ENCODE peak calls at places on chromosomes 1 and 21, in six cellular contexts. One of them, this sample, is unnamed. For H3K27me3, the result is how much of the 10 kb centered on the place peaks cover.

GRCh38 chr1:224503161-224504118 is 68.8 kb upstream of the WDR26 start:
- DNase-seq in ovary: peak
- DNase-seq in psoas muscle: peak
- DNase-seq in HCT116: no peak
- DNase-seq in sigmoid colon: peak
- DNase-seq in left lung: peak
- DNase-seq in this sample: peak

GRCh38 chr21:40997831-40998230 is 150.9 kb upstream of the DSCAM start:
- DNase-seq in ovary: no peak
- DNase-seq in psoas muscle: no peak
- DNase-seq in HCT116: no peak
- DNase-seq in sigmoid colon: no peak
- DNase-seq in left lung: no peak
- DNase-seq in this sample: no peak

GRCh38 chr1:83113686-83114085 is 885.2 kb downstream of the TTLL7 start:
- DNase-seq in ovary: no peak
- DNase-seq in psoas muscle: no peak
- DNase-seq in HCT116: no peak
- DNase-seq in sigmoid colon: no peak
- DNase-seq in left lung: no peak
- DNase-seq in this sample: no peak

GRCh38 chr1:27153927-27154358 is 982 bp downstream of the SLC9A1 start:
- DNase-seq in ovary: no peak
- DNase-seq in psoas muscle: no peak
- DNase-seq in HCT116: no peak
- DNase-seq in sigmoid colon: no peak
- DNase-seq in left lung: no peak
- DNase-seq in this sample: no peak

GRCh38 chr1:22141948-22142314 is 966 bp downstream of the WNT4 start:
- DNase-seq in ovary: no peak
- DNase-seq in psoas muscle: no peak
- DNase-seq in HCT116: no peak
- DNase-seq in sigmoid colon: no peak
- DNase-seq in left lung: no peak
- DNase-seq in this sample: no peak

GRCh38 chr21:36700295-36700960 is 1.5 kb downstream of the SIM2 start:
- DNase-seq in ovary: no peak
- DNase-seq in psoas muscle: no peak
- DNase-seq in HCT116: no peak
- DNase-seq in sigmoid colon: no peak
- DNase-seq in left lung: no peak
- DNase-seq in this sample: no peak

GRCh38 chr21:42454221-42454570 is 41.8 kb downstream of the RSPH1 start:
- DNase-seq in ovary: no peak
- DNase-seq in psoas muscle: no peak
- DNase-seq in HCT116: no peak
- DNase-seq in sigmoid colon: no peak
- DNase-seq in left lung: no peak
- DNase-seq in this sample: no peak

GRCh38 chr1:185316163-185317033 is 645 bp downstream of the IVNS1ABP start:
- DNase-seq in ovary: peak
- DNase-seq in psoas muscle: peak
- DNase-seq in HCT116: peak
- DNase-seq in sigmoid colon: peak
- DNase-seq in left lung: peak
- DNase-seq in this sample: peak

GRCh38 chr1:5944069-5944847 is 48.0 kb downstream of the NPHP4 start:
- DNase-seq in ovary: no peak
- DNase-seq in psoas muscle: no peak
- DNase-seq in HCT116: no peak
- DNase-seq in sigmoid colon: no peak
- DNase-seq in left lung: peak
- DNase-seq in this sample: no peak

GRCh38 chr1:33099290-33100118 is 18.6 kb downstream of the AZIN2 start:
- DNase-seq in ovary: no peak
- DNase-seq in psoas muscle: peak
- DNase-seq in HCT116: peak
- DNase-seq in sigmoid colon: no peak
- DNase-seq in left lung: peak
- DNase-seq in this sample: peak

GRCh38 chr1:200873116-200873670 is 412 bp downstream of the GPR25 start:
- DNase-seq in ovary: no peak
- DNase-seq in psoas muscle: no peak
- DNase-seq in HCT116: no peak
- DNase-seq in sigmoid colon: peak
- DNase-seq in left lung: no peak
- DNase-seq in this sample: no peak
- H3K27me3 ChIP-seq in ovary: under half
- H3K27me3 ChIP-seq in psoas muscle: half or more
- H3K27me3 ChIP-seq in HCT116: under half
- H3K27me3 ChIP-seq in sigmoid colon: under half
- H3K27me3 ChIP-seq in left lung: under half
- H3K27me3 ChIP-seq in this sample: under half

DNA sequence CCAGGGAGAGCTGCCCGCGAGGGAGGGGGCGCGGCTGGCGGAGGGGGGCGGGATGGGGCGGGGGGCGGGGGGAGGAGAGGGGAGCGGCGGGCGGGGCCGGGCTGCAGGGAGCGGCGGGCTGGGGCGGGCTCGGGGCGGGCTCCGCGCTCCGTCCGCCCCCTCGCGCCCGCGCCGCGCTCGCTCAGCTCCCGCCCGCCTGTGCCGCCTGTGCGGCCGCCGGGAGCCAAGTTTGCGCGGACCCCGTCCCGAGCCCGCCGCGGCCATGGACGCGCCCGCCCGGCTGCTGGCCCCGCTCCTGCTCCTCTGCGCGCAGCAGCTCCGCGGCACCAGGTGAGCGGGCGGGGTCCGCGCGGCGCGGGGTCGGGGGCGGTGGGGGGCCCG is at the start of gene GABRD:
- DNase-seq in ovary: no peak
- DNase-seq in psoas muscle: no peak
- DNase-seq in HCT116: no peak
- DNase-seq in sigmoid colon: no peak
- DNase-seq in left lung: no peak
- DNase-seq in this sample: no peak
- H3K4me3 ChIP-seq in ovary: no peak
- H3K4me3 ChIP-seq in psoas muscle: peak
- H3K4me3 ChIP-seq in HCT116: peak
- H3K4me3 ChIP-seq in sigmoid colon: no peak
- H3K4me3 ChIP-seq in left lung: no peak
- H3K4me3 ChIP-seq in this sample: no peak

DNA sequence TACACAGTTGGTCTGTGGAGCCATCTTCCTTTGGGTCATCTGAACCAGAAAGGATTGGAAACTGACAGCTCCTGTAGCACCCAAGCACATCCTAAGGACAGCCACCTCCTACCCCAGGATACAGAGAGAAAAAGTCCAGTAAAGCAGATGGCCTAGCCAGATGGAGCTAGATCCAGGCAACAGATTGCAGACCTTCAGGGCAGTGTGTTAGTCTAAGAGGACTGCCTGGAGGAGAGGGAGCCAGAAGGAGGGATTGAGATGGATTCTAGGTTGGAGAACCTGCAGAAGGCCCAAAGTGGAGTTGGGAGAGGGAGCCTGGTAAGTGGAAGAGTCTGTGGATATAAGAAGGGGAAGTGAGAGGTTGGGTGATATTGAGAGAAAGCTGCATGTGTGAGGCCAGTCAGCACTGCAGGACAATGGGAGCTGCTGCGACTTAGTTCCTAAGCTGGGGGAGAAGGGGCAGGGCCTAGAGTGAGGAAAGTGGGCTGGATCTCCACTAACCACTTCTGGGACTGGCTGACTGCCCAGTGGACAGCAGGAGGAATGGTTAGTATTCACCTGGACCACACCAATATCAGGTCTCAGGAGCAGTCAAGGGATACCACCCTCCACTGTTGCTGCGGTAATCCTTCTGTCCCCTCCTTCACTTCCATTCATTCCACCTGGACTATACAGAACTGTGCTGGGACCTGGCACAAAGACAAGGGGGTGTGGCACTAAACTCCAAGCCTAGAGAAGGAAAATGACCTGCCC is 13.4 kb downstream of the BCAN start:
- DNase-seq in ovary: no peak
- DNase-seq in psoas muscle: no peak
- DNase-seq in HCT116: no peak
- DNase-seq in sigmoid colon: no peak
- DNase-seq in left lung: no peak
- DNase-seq in this sample: no peak
- H3K27me3 ChIP-seq in ovary: under half
- H3K27me3 ChIP-seq in psoas muscle: under half
- H3K27me3 ChIP-seq in HCT116: under half
- H3K27me3 ChIP-seq in sigmoid colon: under half
- H3K27me3 ChIP-seq in left lung: under half
- H3K27me3 ChIP-seq in this sample: under half

GRCh38 chr1:48617227-48617626 is 145.2 kb upstream of the SPATA6 start:
- DNase-seq in ovary: no peak
- DNase-seq in psoas muscle: no peak
- DNase-seq in HCT116: no peak
- DNase-seq in sigmoid colon: no peak
- DNase-seq in left lung: no peak
- DNase-seq in this sample: peak
- H3K4me3 ChIP-seq in ovary: no peak
- H3K4me3 ChIP-seq in psoas muscle: no peak
- H3K4me3 ChIP-seq in HCT116: no peak
- H3K4me3 ChIP-seq in sigmoid colon: no peak
- H3K4me3 ChIP-seq in left lung: no peak
- H3K4me3 ChIP-seq in this sample: no peak

GRCh38 chr1:35573776-35574654 is 901 bp downstream of the TFAP2E start:
- DNase-seq in ovary: no peak
- DNase-seq in psoas muscle: no peak
- DNase-seq in HCT116: no peak
- DNase-seq in sigmoid colon: no peak
- DNase-seq in left lung: no peak
- DNase-seq in this sample: no peak
- H3K27me3 ChIP-seq in ovary: under half
- H3K27me3 ChIP-seq in psoas muscle: half or more
- H3K27me3 ChIP-seq in HCT116: under half
- H3K27me3 ChIP-seq in sigmoid colon: under half
- H3K27me3 ChIP-seq in left lung: under half
- H3K27me3 ChIP-seq in this sample: under half

GRCh38 chr1:37763791-37764741 is 854 bp downstream of the EPHA10 start:
- DNase-seq in ovary: no peak
- DNase-seq in psoas muscle: no peak
- DNase-seq in HCT116: no peak
- DNase-seq in sigmoid colon: no peak
- DNase-seq in left lung: peak
- DNase-seq in this sample: no peak

GRCh38 chr1:37765937-37766664 is 1.2 kb upstream of the EPHA10 start:
- DNase-seq in ovary: no peak
- DNase-seq in psoas muscle: no peak
- DNase-seq in HCT116: peak
- DNase-seq in sigmoid colon: no peak
- DNase-seq in left lung: no peak
- DNase-seq in this sample: no peak

GRCh38 chr1:37762516-37762915 is 2.4 kb downstream of the EPHA10 start:
- DNase-seq in ovary: no peak
- DNase-seq in psoas muscle: no peak
- DNase-seq in HCT116: no peak
- DNase-seq in sigmoid colon: no peak
- DNase-seq in left lung: no peak
- DNase-seq in this sample: no peak

GRCh38 chr1:37767488-37767887 is 2.6 kb upstream of the EPHA10 start:
- DNase-seq in ovary: no peak
- DNase-seq in psoas muscle: no peak
- DNase-seq in HCT116: no peak
- DNase-seq in sigmoid colon: no peak
- DNase-seq in left lung: no peak
- DNase-seq in this sample: no peak

GRCh38 chr1:37764888-37765441 is at the start of gene EPHA10:
- DNase-seq in ovary: no peak
- DNase-seq in psoas muscle: no peak
- DNase-seq in HCT116: no peak
- DNase-seq in sigmoid colon: no peak
- DNase-seq in left lung: no peak
- DNase-seq in this sample: no peak
- H3K4me3 ChIP-seq in ovary: no peak
- H3K4me3 ChIP-seq in psoas muscle: no peak
- H3K4me3 ChIP-seq in HCT116: no peak
- H3K4me3 ChIP-seq in sigmoid colon: no peak
- H3K4me3 ChIP-seq in left lung: no peak
- H3K4me3 ChIP-seq in this sample: no peak

GRCh38 chr21:34649400-34649799 is 19.4 kb upstream of the CLIC6 start:
- DNase-seq in ovary: no peak
- DNase-seq in psoas muscle: no peak
- DNase-seq in HCT116: no peak
- DNase-seq in sigmoid colon: no peak
- DNase-seq in left lung: no peak
- DNase-seq in this sample: no peak
- H3K27me3 ChIP-seq in ovary: under half
- H3K27me3 ChIP-seq in psoas muscle: under half
- H3K27me3 ChIP-seq in HCT116: under half
- H3K27me3 ChIP-seq in sigmoid colon: under half
- H3K27me3 ChIP-seq in left lung: under half
- H3K27me3 ChIP-seq in this sample: under half